ENCODE peak calls at places on chromosomes 13 and 19, in four cellular contexts. U is heart right ventricle, C is psoas muscle, F is right lobe of liver. E is an unnamed sample. For H3K36me3, the result is how much of the 10 kb centered on the place peaks cover.

GRCh38 chr13:99273128-99273527 is 14.9 kb upstream of the GPR18 start:
- DNase-seq in C (no peak), U (no peak), F (no peak), E (peak)

GRCh38 chr13:113670541-113670940 is 3.5 kb downstream of the GRK1 start:
- DNase-seq in F (no peak), U (no peak), C (no peak), E (peak)

GRCh38 chr13:29707876-29708543 is 112.5 kb upstream of the SLC7A1 start:
- DNase-seq in U (no peak), C (no peak), F (peak), E (peak)

GRCh38 chr13:33312150-33312908 is 26.8 kb upstream of the STARD13 start:
- DNase-seq in U (no peak), C (no peak), F (no peak), E (no peak)

GRCh38 chr19:32041681-32042292 is 303.6 kb upstream of the ZNF507 start:
- DNase-seq in F (peak), U (peak), C (peak), E (peak)

GRCh38 chr13:40910324-40911050 is 108.6 kb downstream of the ELF1 start:
- DNase-seq in C (no peak), F (no peak), U (no peak), E (no peak)

GRCh38 chr13:114035583-114036501 is 62.0 kb upstream of the C13orf46 start:
- DNase-seq in F (no peak), U (no peak), C (peak), E (no peak)

GRCh38 chr19:36128392-36128736 is 11.5 kb upstream of the CAPNS1 start:
- DNase-seq in F (peak), U (peak), C (peak), E (no peak)

GRCh38 chr19:7975037-7975436 is 30.4 kb downstream of the ELAVL1 start:
- DNase-seq in U (peak), C (peak), F (peak), E (no peak)

GRCh38 chr19:33248954-33249613 is 23.4 kb upstream of the SLC7A10 start:
- DNase-seq in C (no peak), U (no peak), F (peak), E (no peak)

DNA sequence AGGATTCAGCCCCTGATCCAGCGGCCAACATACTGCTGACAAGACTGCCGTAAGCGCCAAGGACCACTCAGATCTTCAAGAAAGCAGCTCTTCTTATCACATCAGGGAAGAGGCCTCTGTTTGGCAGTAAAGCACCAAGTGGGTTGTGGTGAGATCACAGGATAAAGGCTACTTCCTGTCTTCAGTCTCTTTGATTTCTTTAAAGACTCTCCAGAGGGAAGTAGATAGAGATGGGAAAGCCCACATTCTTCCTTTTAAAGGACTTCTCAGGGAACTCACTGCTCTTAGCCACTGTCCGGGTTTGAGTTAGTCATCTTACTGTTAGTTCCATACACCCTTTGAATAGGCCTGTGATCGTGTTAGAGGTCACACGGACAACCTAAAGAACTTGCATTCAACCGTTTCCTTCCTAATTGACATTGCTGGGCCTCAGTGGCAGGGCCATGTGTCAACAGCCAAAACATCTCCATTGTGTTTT is 47.2 kb upstream of the POMP start:
- DNase-seq in C (no peak), U (no peak), F (no peak), E (peak)
- H3K27ac ChIP-seq in C (no peak), U (no peak), F (no peak), E (peak)

GRCh38 chr19:19661675-19662251 is 1.7 kb downstream of the ATP13A1 start:
- DNase-seq in C (no peak), F (no peak), U (no peak), E (no peak)
- H3K4me3 ChIP-seq in C (peak), F (no peak), U (no peak), E (no peak)

GRCh38 chr19:1085676-1086442 is 9.3 kb downstream of the POLR2E start:
- DNase-seq in F (peak), C (no peak), U (no peak), E (no peak)
- H3K36me3 ChIP-seq in F (under half), C (under half), U (under half), E (under half)

DNA sequence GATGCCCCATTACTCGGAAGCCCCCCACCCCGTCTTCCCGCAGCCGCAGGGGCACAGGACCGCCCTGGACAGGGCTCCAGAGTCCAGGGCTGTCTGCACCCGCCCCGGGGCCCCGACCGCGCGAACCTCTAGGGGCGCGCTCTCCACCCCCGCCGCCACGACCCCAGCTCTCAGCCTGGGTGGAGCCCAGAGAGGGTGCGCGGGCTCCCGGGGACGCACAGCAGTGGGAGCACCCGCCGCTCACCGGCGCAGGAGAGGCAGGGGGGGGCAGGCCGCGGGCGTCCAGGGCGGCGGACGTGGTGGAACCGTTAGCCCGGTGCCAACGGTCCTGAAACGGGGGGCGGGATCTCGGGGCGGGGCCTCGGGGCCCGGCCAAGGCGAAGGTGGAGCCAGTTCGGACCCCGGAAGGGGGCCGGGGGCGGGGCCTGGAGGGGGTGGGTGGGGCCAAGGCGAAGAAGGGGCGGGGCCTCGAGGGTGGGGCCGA is at the start of gene ATP8B3:
- DNase-seq in F (no peak), U (peak), C (no peak), E (no peak)
- H3K27ac ChIP-seq in F (peak), U (peak), C (no peak), E (peak)

DNA sequence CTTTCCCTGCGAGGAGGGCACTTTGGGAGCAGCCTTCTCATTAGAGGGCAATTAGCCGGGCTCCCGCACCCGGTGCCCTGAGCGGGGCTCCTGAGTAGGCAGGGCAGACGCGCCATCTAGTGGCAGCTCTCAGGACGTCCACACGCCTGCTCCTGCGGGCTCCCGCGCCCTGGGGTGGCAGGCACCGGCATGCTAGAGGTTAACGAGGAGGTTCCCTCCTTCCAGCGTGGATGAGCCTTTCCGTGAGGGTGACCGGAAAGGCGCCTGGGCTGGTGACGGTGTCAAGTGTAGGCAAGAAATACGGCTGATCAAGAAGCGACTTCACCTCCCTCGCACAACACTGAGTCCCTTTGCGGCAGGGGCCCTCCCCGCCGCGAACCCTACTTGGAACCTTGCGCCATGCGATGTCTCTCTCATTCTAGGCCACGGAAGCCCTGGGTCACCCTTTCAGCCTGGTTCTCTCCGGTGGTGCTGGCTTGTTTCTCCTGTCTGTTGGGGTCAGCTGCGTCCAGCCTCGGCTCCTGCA is 67.7 kb downstream of the ALOX5AP start:
- DNase-seq in U (peak), C (peak), F (peak), E (peak)
- H3K4me3 ChIP-seq in U (peak), C (peak), F (peak), E (no peak)

E was measured in SJSA1.